ENCODE peak calls at places on chromosomes 2 and 18, in eight cellular contexts. S, K, A, D, I, H, G and C are unnamed samples.

GRCh38 chr18:6776193-6776592 is 46.7 kb downstream of the ARHGAP28 start:
- DNase-seq in G (peak; percentile 64), S (peak; percentile 86), K (no peak), A (no peak), H (no peak), I (peak; percentile 26), D (peak; percentile 70), C (no peak)

GRCh38 chr2:200976710-200977109 is 13.2 kb upstream of the ORC2 start:
- DNase-seq in I (no peak), G (no peak), D (no peak), K (no peak), H (no peak), S (no peak), A (no peak), C (no peak)

GRCh38 chr2:172198908-172199307 is 96.2 kb upstream of the DLX2 start:
- DNase-seq in A (no peak), H (no peak), I (no peak), D (no peak), S (no peak), K (no peak), G (no peak), C (no peak)

GRCh38 chr18:6413554-6414117 is 1.1 kb downstream of the L3MBTL4 start:
- DNase-seq in D (no peak), I (peak; percentile 9), H (no peak), A (no peak), K (no peak), S (no peak), G (no peak), C (no peak)

GRCh38 chr2:95179451-95179850 is 13.8 kb downstream of the ZNF2 start:
- DNase-seq in I (no peak), H (no peak), G (no peak), D (no peak), S (no peak), A (no peak), K (no peak), C (no peak)

GRCh38 chr2:84481702-84482101 is 22.6 kb upstream of the SUCLG1 start:
- DNase-seq in S (peak; percentile 77), G (peak; percentile 68), H (no peak), D (peak; percentile 86), K (no peak), A (no peak), I (no peak), C (no peak)

GRCh38 chr2:226873051-226873620 is 37.3 kb downstream of the RHBDD1 start:
- DNase-seq in H (no peak), A (no peak), D (peak; percentile 37), K (no peak), S (no peak), G (no peak), I (no peak), C (no peak)

GRCh38 chr2:7024261-7024660 is 107.0 kb downstream of the RNF144A start:
- DNase-seq in A (no peak), G (no peak), H (no peak), I (no peak), K (no peak), S (no peak), D (no peak), C (no peak)

GRCh38 chr2:104897515-104898184 is 43.7 kb downstream of the POU3F3 start:
- DNase-seq in A (no peak), I (no peak), S (peak; percentile 2), D (peak; percentile 89), H (no peak), G (no peak), K (no peak), C (peak; percentile 32)

GRCh38 chr2:46351388-46352141 is 54.4 kb downstream of the EPAS1 start:
- DNase-seq in K (no peak), D (no peak), G (no peak), H (no peak), S (no peak), I (no peak), A (no peak), C (no peak)

GRCh38 chr2:202185156-202185555 is 53.2 kb downstream of the SUMO1 start:
- DNase-seq in D (no peak), S (no peak), I (no peak), K (no peak), G (no peak), H (no peak), A (no peak), C (no peak)

GRCh38 chr18:33205777-33206176 is 234.7 kb downstream of the CCDC178 start:
- DNase-seq in A (no peak), H (no peak), I (no peak), K (no peak), D (no peak), S (no peak), G (no peak), C (no peak)

GRCh38 chr2:233410191-233410760 is 56.0 kb downstream of the DGKD start:
- DNase-seq in K (no peak), G (no peak), A (peak; percentile 40), H (no peak), S (no peak), I (no peak), D (no peak), C (no peak)

GRCh38 chr2:1754046-1754445 is 9.7 kb upstream of the PXDN start:
- DNase-seq in A (peak; percentile 60), D (no peak), K (peak; percentile 60), G (no peak), S (no peak), H (no peak), I (no peak), C (no peak)

GRCh38 chr2:70565039-70565731 is 11.6 kb upstream of the TGFA start:
- DNase-seq in S (no peak), G (no peak), K (no peak), I (peak; percentile 65), A (no peak), H (no peak), D (no peak), C (no peak)

GRCh38 chr2:95121150-95121494 is 486 bp downstream of the MRPS5 start:
- DNase-seq in K (no peak), I (no peak), S (peak; percentile 31), D (peak; percentile 16), A (no peak), H (no peak), G (peak; percentile 37), C (no peak)

GRCh38 chr2:11744631-11745394 is 1.6 kb upstream of the LPIN1 start:
- DNase-seq in A (no peak), D (peak; percentile 57), S (peak; percentile 60), G (peak; percentile 42), H (no peak), I (peak; percentile 75), K (no peak), C (no peak)
- H3K4me3 ChIP-seq in A (peak overlapping the region; percentile 7), D (peak overlapping the region; percentile 23), S (peak overlapping the region; percentile 49), G (peak overlapping the region; percentile 19), H (peak overlapping the region; percentile 45), I (peak overlapping the region; percentile 8), K (peak overlapping the region; percentile 55), C (peak overlapping the region; percentile 43)

DNA sequence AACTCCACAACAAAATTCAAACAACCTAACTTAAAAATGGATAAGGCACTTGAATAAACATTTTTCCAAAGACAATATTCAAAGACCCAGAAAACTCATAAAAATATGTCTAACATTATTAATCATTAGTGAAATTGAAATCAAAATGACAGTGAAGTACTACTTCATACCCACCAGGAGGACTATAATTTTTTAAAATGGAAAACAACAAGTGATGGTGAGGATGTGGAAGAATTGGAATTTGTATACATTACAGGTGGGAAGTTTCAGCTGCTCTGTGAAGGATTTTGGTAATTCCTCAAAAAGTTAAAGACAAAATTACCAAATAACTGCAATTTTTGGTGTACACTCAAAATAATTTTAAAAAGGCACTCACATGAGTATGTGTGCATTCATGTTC is 920.0 kb downstream of the TDRD15 start:
- DNase-seq in G (no peak), I (no peak), S (no peak), K (no peak), H (no peak), A (no peak), D (no peak), C (no peak)
- TF ChIP-seq CTCF in G (no peak), I (no peak), S (no peak), K (no peak), H (no peak), A (no peak), D (no peak), C (no peak)

DNA sequence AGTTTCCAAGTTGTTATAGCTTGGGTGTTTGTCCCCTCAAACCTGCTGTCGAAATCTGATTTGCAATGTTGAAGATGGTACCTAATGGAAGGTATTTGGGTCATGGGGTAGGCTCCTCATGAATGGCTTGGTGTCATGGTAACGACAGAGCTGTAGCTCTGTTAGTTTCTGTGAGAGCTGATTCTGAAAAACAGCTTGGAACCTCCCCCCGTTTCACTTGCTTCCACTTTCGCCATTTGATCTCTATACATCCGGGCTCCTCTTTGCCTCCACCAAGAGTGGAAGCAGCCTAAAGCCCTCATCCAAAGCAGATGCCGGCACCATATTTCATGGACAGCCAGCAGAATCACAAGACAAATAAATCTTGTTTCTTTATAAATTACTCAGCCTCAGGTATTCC is 1035.1 kb upstream of the SLC39A10 start:
- DNase-seq in A (no peak), H (no peak), D (no peak), I (peak; percentile 2), S (no peak), K (no peak), G (no peak), C (no peak)
- H3K4me3 ChIP-seq in A (no peak overlapping the region), H (no peak overlapping the region), D (no peak overlapping the region), I (no peak overlapping the region), S (no peak overlapping the region), K (no peak overlapping the region), G (no peak overlapping the region), C (no peak overlapping the region)

GRCh38 chr2:37284386-37284785 is 40.2 kb downstream of the PRKD3 start:
- DNase-seq in D (no peak), H (no peak), A (no peak), S (peak; percentile 55), G (peak; percentile 45), I (no peak), K (no peak), C (no peak)

GRCh38 chr2:37291680-37292079 is 33.0 kb downstream of the PRKD3 start:
- DNase-seq in S (no peak), G (no peak), K (no peak), D (no peak), A (no peak), H (no peak), I (no peak), C (no peak)

GRCh38 chr2:37283207-37283606 is 41.4 kb downstream of the PRKD3 start:
- DNase-seq in G (peak; percentile 90), S (peak; percentile 95), D (peak; percentile 93), K (no peak), H (no peak), A (no peak), I (no peak), C (peak; percentile 52)

GRCh38 chr2:37282746-37283145 is 41.9 kb downstream of the PRKD3 start:
- DNase-seq in G (peak; percentile 71), S (peak; percentile 70), H (no peak), I (no peak), D (peak; percentile 53), A (no peak), K (no peak), C (no peak)

GRCh38 chr2:37287966-37288365 is 36.7 kb downstream of the PRKD3 start:
- DNase-seq in K (no peak), S (no peak), D (no peak), A (no peak), I (peak; percentile 7), G (no peak), H (no peak), C (no peak)
- TF ChIP-seq CTCF in K (no peak), S (no peak), D (no peak), A (no peak), I (peak; percentile 24), G (no peak), H (no peak), C (peak; percentile 35)